ENCODE peak calls at places on chromosomes 16 and 17, in four cellular contexts. One of them, this sample, is unnamed. For H3K27me3, the result is how much of the 10 kb centered on the place peaks cover.

GRCh38 chr17:10745231-10745630 is 15.4 kb upstream of the TMEM220 start:
- DNase-seq in MM.1S: no peak
- DNase-seq in psoas muscle: no peak
- DNase-seq in tibial nerve: no peak
- DNase-seq in this sample: peak

GRCh38 chr17:47663997-47664941 is 14.6 kb downstream of the KPNB1 start:
- DNase-seq in psoas muscle: no peak
- DNase-seq in MM.1S: peak
- DNase-seq in tibial nerve: peak
- DNase-seq in this sample: peak

GRCh38 chr16:88568710-88569613 is 1.2 kb upstream of the ZC3H18 start:
- DNase-seq in psoas muscle: no peak
- DNase-seq in MM.1S: no peak
- DNase-seq in tibial nerve: no peak
- DNase-seq in this sample: no peak

GRCh38 chr16:82063456-82064082 is 28.5 kb downstream of the HSD17B2 start:
- DNase-seq in tibial nerve: no peak
- DNase-seq in psoas muscle: no peak
- DNase-seq in MM.1S: no peak
- DNase-seq in this sample: peak

GRCh38 chr16:3004781-3005284 is 7.9 kb upstream of the CLDN9 start:
- DNase-seq in psoas muscle: no peak
- DNase-seq in MM.1S: no peak
- DNase-seq in tibial nerve: no peak
- DNase-seq in this sample: no peak

GRCh38 chr16:50196736-50197135 is 43.6 kb downstream of the TENT4B start:
- DNase-seq in psoas muscle: no peak
- DNase-seq in MM.1S: peak
- DNase-seq in tibial nerve: no peak
- DNase-seq in this sample: peak

GRCh38 chr16:8554881-8555280 is 35.4 kb downstream of the TMEM114 start:
- DNase-seq in tibial nerve: no peak
- DNase-seq in psoas muscle: no peak
- DNase-seq in MM.1S: no peak
- DNase-seq in this sample: no peak

GRCh38 chr16:22764662-22765302 is 49.2 kb upstream of the HS3ST2 start:
- DNase-seq in MM.1S: no peak
- DNase-seq in tibial nerve: no peak
- DNase-seq in psoas muscle: no peak
- DNase-seq in this sample: no peak

GRCh38 chr17:77821114-77821513 is 137.4 kb upstream of the TNRC6C start:
- DNase-seq in MM.1S: peak
- DNase-seq in psoas muscle: peak
- DNase-seq in tibial nerve: no peak
- DNase-seq in this sample: no peak

GRCh38 chr17:76266244-76266938 is 1.2 kb downstream of the UBALD2 start:
- DNase-seq in MM.1S: no peak
- DNase-seq in tibial nerve: no peak
- DNase-seq in psoas muscle: no peak
- DNase-seq in this sample: peak

GRCh38 chr17:41959336-41960095 is 7.1 kb upstream of the CNP start:
- DNase-seq in tibial nerve: no peak
- DNase-seq in MM.1S: peak
- DNase-seq in psoas muscle: no peak
- DNase-seq in this sample: peak

DNA sequence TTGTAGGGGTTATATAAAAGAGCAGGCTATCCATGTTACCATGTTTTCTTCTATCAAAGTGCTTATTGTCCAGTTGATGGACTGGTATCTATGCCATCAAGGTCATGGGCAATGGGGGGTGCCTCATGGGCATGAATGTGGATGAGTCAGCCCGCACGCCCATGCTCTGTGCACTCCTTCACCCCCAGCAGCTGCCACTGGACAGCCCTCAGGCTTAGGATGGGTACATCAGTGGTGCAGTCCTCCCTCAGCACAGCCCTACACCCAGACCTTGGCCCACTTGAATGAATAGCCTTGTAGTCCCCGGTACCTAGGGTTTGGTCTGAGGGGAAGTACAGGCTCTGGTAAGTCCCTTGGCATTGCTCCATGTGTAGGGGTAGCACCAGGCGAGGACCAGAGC is 10.3 kb upstream of the GNA13 start:
- DNase-seq in MM.1S: no peak
- DNase-seq in psoas muscle: no peak
- DNase-seq in tibial nerve: no peak
- DNase-seq in this sample: no peak
- H3K27me3 ChIP-seq in MM.1S: under half
- H3K27me3 ChIP-seq in psoas muscle: under half
- H3K27me3 ChIP-seq in tibial nerve: under half
- H3K27me3 ChIP-seq in this sample: under half

GRCh38 chr17:58527306-58527705 is 12.9 kb upstream of the MTMR4 start:
- DNase-seq in tibial nerve: no peak
- DNase-seq in MM.1S: no peak
- DNase-seq in psoas muscle: no peak
- DNase-seq in this sample: no peak
- TF ChIP-seq CTCF in tibial nerve: no peak
- TF ChIP-seq CTCF in MM.1S: peak
- TF ChIP-seq CTCF in psoas muscle: no peak
- TF ChIP-seq CTCF in this sample: peak

GRCh38 chr16:54928016-54928356 is 2.7 kb upstream of the IRX5 start:
- DNase-seq in tibial nerve: no peak
- DNase-seq in MM.1S: peak
- DNase-seq in psoas muscle: no peak
- DNase-seq in this sample: no peak
- H3K27me3 ChIP-seq in tibial nerve: half or more
- H3K27me3 ChIP-seq in MM.1S: under half
- H3K27me3 ChIP-seq in psoas muscle: under half
- H3K27me3 ChIP-seq in this sample: under half

DNA sequence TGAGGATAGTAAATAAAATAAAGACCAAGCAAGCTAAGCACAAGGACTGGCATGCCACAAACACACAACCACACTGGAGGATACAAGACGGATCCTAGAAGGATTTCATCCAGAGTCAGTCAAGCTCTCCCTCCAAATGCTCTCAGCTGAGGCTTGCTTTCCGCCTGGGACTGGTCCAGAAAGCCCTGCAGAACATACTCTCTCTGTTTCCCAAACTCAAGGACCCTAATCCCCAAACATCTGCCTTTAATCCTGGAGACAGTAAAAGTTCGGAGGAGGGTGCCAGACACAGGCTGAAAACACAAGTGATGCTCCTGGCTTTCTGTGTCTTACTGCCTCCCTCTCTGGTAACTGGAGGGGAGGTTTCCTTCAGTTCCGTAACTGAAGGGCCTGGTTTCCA is 5.3 kb upstream of the HSD11B2 start:
- DNase-seq in MM.1S: no peak
- DNase-seq in tibial nerve: no peak
- DNase-seq in psoas muscle: no peak
- DNase-seq in this sample: no peak
- TF ChIP-seq CTCF in MM.1S: no peak
- TF ChIP-seq CTCF in tibial nerve: no peak
- TF ChIP-seq CTCF in psoas muscle: no peak
- TF ChIP-seq CTCF in this sample: no peak

This sample was measured in bronchial epithelial cell.